ENCODE peak calls at places on chromosomes 13 and 19, in five cellular contexts. R, G, O, K and X are unnamed samples.

GRCh38 chr19:33373701-33374405 is at the start of gene CEBPG:
- DNase-seq in R (no peak), G (peak), O (peak), K (peak), X (no peak)

GRCh38 chr19:17841371-17841809 is 6.4 kb downstream of the JAK3 start:
- DNase-seq in R (no peak), G (no peak), O (no peak), K (no peak), X (no peak)

GRCh38 chr13:52195052-52195837 is 35.8 kb upstream of the NEK3 start:
- DNase-seq in R (no peak), G (no peak), O (peak), K (peak), X (peak)

GRCh38 chr19:33784432-33784831 is 12.2 kb upstream of the KCTD15 start:
- DNase-seq in R (no peak), G (no peak), O (no peak), K (no peak), X (no peak)

GRCh38 chr19:38684078-38684861 is 36.8 kb downstream of the ACTN4 start:
- DNase-seq in R (peak), G (peak), O (peak), K (no peak), X (peak)

GRCh38 chr13:29541400-29541799 is 54.1 kb downstream of the SLC7A1 start:
- DNase-seq in R (no peak), G (no peak), O (no peak), K (no peak), X (no peak)

GRCh38 chr13:45879666-45880065 is 28.1 kb upstream of the SIAH3 start:
- DNase-seq in R (no peak), G (peak), O (peak), K (peak), X (peak)

GRCh38 chr13:30880151-30880551 is 25.9 kb upstream of the MEDAG start:
- DNase-seq in R (no peak), G (no peak), O (no peak), K (no peak), X (no peak)

GRCh38 chr19:5050905-5051304 is 82.0 kb downstream of the KDM4B start:
- DNase-seq in R (no peak), G (no peak), O (no peak), K (no peak), X (no peak)

GRCh38 chr19:13599681-13600080 is 93.4 kb upstream of the CACNA1A start:
- DNase-seq in R (no peak), G (no peak), O (peak), K (no peak), X (no peak)

GRCh38 chr13:28541966-28542365 is 47.0 kb upstream of the FLT1 start:
- DNase-seq in R (no peak), G (no peak), O (no peak), K (no peak), X (no peak)